ENCODE peak calls at places on chromosomes 4 and X, in six cellular contexts. F is A172; G is non-pigmented ciliary epithelial cell; D is activated CD4-positive, alpha-beta T cell treated with anti-CD3 and anti-CD28 coated beads, Interleukin-2, amount 50 U/mL, for 1 hour; E is AG08396; L is sigmoid colon. T is an unnamed sample.

GRCh38 chr4:159352609-159353008 is 249.7 kb downstream of the RAPGEF2 start:
- DNase-seq in G (no peak), F (no peak), D (no peak), E (no peak), L (no peak), T (no peak)

GRCh38 chrX:37993857-37994619 is 12.3 kb upstream of the SYTL5 start:
- DNase-seq in G (no peak), L (no peak), F (peak), D (no peak), E (no peak), T (peak)

GRCh38 chr4:76804060-76804459 is 93.9 kb downstream of the SOWAHB start:
- DNase-seq in L (no peak), F (no peak), E (no peak), D (no peak), G (no peak), T (peak)

GRCh38 chr4:39719804-39720580 is 22.1 kb downstream of the UBE2K start:
- DNase-seq in L (no peak), F (no peak), E (peak), D (no peak), G (no peak), T (no peak)

GRCh38 chr4:108166038-108166437 is 2.7 kb downstream of the LEF1 start:
- DNase-seq in G (no peak), L (no peak), F (no peak), E (no peak), D (peak), T (peak)

GRCh38 chrX:154748712-154749339 is 2.1 kb downstream of the GAB3 start:
- DNase-seq in F (peak), G (no peak), L (peak), E (peak), D (no peak), T (peak)

GRCh38 chr4:137532869-137533236 is 559 bp upstream of the PCDH18 start:
- DNase-seq in G (no peak), D (no peak), F (peak), L (no peak), E (no peak), T (peak)

GRCh38 chr4:182643801-182644311 is 273.3 kb downstream of the DCTD start:
- DNase-seq in L (no peak), E (peak), D (no peak), G (peak), F (peak), T (no peak)

GRCh38 chr4:17500574-17500973 is 11.3 kb downstream of the QDPR start:
- DNase-seq in L (no peak), F (no peak), D (no peak), G (no peak), E (no peak), T (no peak)

GRCh38 chr4:123659759-123660158 is 263.2 kb downstream of the SPRY1 start:
- DNase-seq in E (no peak), F (no peak), D (no peak), L (no peak), G (no peak), T (peak)

GRCh38 chrX:49003696-49004095 is 1.6 kb upstream of the GRIPAP1 start:
- DNase-seq in E (no peak), F (no peak), L (no peak), D (no peak), G (no peak), T (peak)

GRCh38 chr4:48112017-48112667 is 21.9 kb downstream of the TXK start:
- DNase-seq in G (no peak), F (peak), D (no peak), E (no peak), L (no peak), T (peak)